ENCODE peak calls at places on chromosomes 7 and 10, in nine cellular contexts. F, O, U, C, A, Q, Z, S and D are unnamed samples.

GRCh38 chr7:158782638-158783490 is 46.4 kb downstream of the ESYT2 start:
- DNase-seq in A (no peak), Q (no peak), O (no peak), C (no peak), U (peak), Z (peak), S (peak), F (no peak), D (no peak)

GRCh38 chr7:88226886-88227516 is 7.2 kb upstream of the SRI start:
- DNase-seq in Z (no peak), Q (no peak), O (no peak), C (no peak), A (no peak), U (no peak), S (peak), F (no peak), D (no peak)

GRCh38 chr7:1502845-1503244 is 1.3 kb downstream of the INTS1 start:
- DNase-seq in O (no peak), C (no peak), Q (no peak), Z (no peak), U (no peak), S (no peak), F (no peak), A (no peak), D (no peak)

GRCh38 chr10:124532106-124532641 is 70.6 kb downstream of the LHPP start:
- DNase-seq in Z (no peak), U (peak), S (no peak), A (no peak), O (no peak), C (no peak), F (no peak), Q (no peak), D (no peak)

GRCh38 chr10:113060221-113061053 is 110.4 kb downstream of the TCF7L2 start:
- DNase-seq in S (no peak), C (no peak), O (peak), F (no peak), Z (peak), U (no peak), A (peak), Q (no peak), D (peak)

GRCh38 chr7:50792342-50793114 is 9.8 kb upstream of the GRB10 start:
- DNase-seq in Q (no peak), C (no peak), U (peak), A (no peak), O (no peak), Z (peak), S (peak), F (no peak), D (no peak)

GRCh38 chr10:95429639-95430038 is 131.5 kb downstream of the SORBS1 start:
- DNase-seq in F (no peak), Q (no peak), O (no peak), C (no peak), S (no peak), A (no peak), U (no peak), Z (no peak), D (no peak)

GRCh38 chr7:140876519-140877248 is 48.0 kb downstream of the BRAF start:
- DNase-seq in S (peak), A (no peak), F (no peak), Z (peak), U (no peak), Q (no peak), C (no peak), O (no peak), D (no peak)

GRCh38 chr10:96341219-96342182 is 17.3 kb downstream of the OPALIN start:
- DNase-seq in U (no peak), Z (no peak), O (no peak), A (no peak), F (no peak), C (no peak), S (no peak), Q (no peak), D (no peak)

GRCh38 chr10:72906446-72906845 is 12.9 kb downstream of the OIT3 start:
- DNase-seq in Q (no peak), Z (no peak), U (no peak), A (no peak), F (no peak), C (no peak), O (no peak), S (no peak), D (no peak)

GRCh38 chr7:10973942-10974716 is 457 bp downstream of the PHF14 start:
- DNase-seq in A (no peak), F (peak), Q (peak), C (no peak), S (peak), O (no peak), Z (peak), U (peak), D (peak)

GRCh38 chr10:92757066-92757716 is 67.4 kb downstream of the HHEX start:
- DNase-seq in Z (peak), O (peak), C (no peak), A (peak), U (peak), S (peak), F (no peak), Q (no peak), D (peak)

GRCh38 chr7:44257618-44258422 is 57.0 kb downstream of the YKT6 start:
- DNase-seq in S (peak), Z (peak), O (peak), A (peak), Q (peak), C (peak), F (no peak), U (no peak), D (peak)